ENCODE peak calls at places on chromosome 14, in four cellular contexts. A is GM13977, E is RPMI8226, Q is mesothelial cell of epicardium. G is an unnamed sample.

GRCh38 chr14:59509101-59509500 is 24.8 kb downstream of the JKAMP start:
- DNase-seq in A (no peak), E (no peak), Q (no peak), G (no peak)

GRCh38 chr14:104993306-104993705 is 7.7 kb downstream of the CLBA1 start:
- DNase-seq in A (no peak), E (no peak), Q (no peak), G (no peak)

GRCh38 chr14:74510211-74510931 is 16.8 kb downstream of the ISCA2 start:
- DNase-seq in A (no peak), E (no peak), Q (no peak), G (no peak)

GRCh38 chr14:24243336-24243836 is 963 bp upstream of the TINF2 start:
- DNase-seq in A (no peak), E (peak), Q (no peak), G (peak)

GRCh38 chr14:73744175-73744867 is 30.1 kb upstream of the PNMA1 start:
- DNase-seq in A (no peak), E (no peak), Q (no peak), G (no peak)

GRCh38 chr14:57401501-57401900 is 11.1 kb downstream of the NAA30 start:
- DNase-seq in A (no peak), E (no peak), Q (no peak), G (no peak)

GRCh38 chr14:86515195-86515594 is 985.3 kb downstream of the FLRT2 start:
- DNase-seq in A (no peak), E (no peak), Q (no peak), G (no peak)

GRCh38 chr14:104559043-104559768 is 20.4 kb upstream of the C14orf180 start:
- DNase-seq in A (no peak), E (no peak), Q (no peak), G (no peak)

GRCh38 chr14:21652209-21652808 is 1.3 kb upstream of the OR4E2 start:
- DNase-seq in A (no peak), E (no peak), Q (no peak), G (no peak)

GRCh38 chr14:61231810-61232209 is 49.3 kb downstream of the TMEM30B start:
- DNase-seq in A (no peak), E (no peak), Q (no peak), G (no peak)